ENCODE peak calls at places on chromosomes 13 and 19, in five cellular contexts. J is ovary; F is uterus; V is CD4-positive, CD25-positive, alpha-beta regulatory T cell; X is SK-N-SH. Z is an unnamed sample.

GRCh38 chr13:75876371-75877050 is 240.4 kb downstream of the LMO7 start:
- DNase-seq in J (peak; percentile 57), F (peak; percentile 49), V (peak; percentile 54), X (peak; percentile 55), Z (peak; percentile 46)

GRCh38 chr19:5128251-5128931 is 159.5 kb downstream of the KDM4B start:
- DNase-seq in J (peak; percentile 89), F (peak; percentile 65), V (no peak), X (peak; percentile 78), Z (peak; percentile 86)

GRCh38 chr13:75635101-75635620 is 969 bp upstream of the LMO7 start:
- DNase-seq in J (no peak), F (no peak), V (peak; percentile 19), X (no peak), Z (no peak)

GRCh38 chr19:709965-710714 is 1.4 kb downstream of the PALM start:
- DNase-seq in J (peak; percentile 81), F (no peak), V (no peak), X (peak; percentile 55), Z (no peak)

GRCh38 chr19:29524201-29524911 is 1.4 kb upstream of the VSTM2B start:
- DNase-seq in J (no peak), F (no peak), V (no peak), X (no peak), Z (no peak)

GRCh38 chr13:98549006-98549727 is 27.7 kb downstream of the STK24 start:
- DNase-seq in J (no peak), F (no peak), V (no peak), X (no peak), Z (no peak)

GRCh38 chr19:53915000-53915399 is 5.9 kb downstream of the CACNG7 start:
- DNase-seq in J (no peak), F (no peak), V (no peak), X (peak; percentile 76), Z (no peak)

GRCh38 chr13:99828114-99828513 is 143.5 kb downstream of the ZIC5 start:
- DNase-seq in J (no peak), F (no peak), V (no peak), X (no peak), Z (no peak)

GRCh38 chr13:104414181-104414580 is 1348.0 kb upstream of the SLC10A2 start:
- DNase-seq in J (no peak), F (no peak), V (no peak), X (no peak), Z (no peak)

GRCh38 chr13:75226755-75227435 is 255.1 kb downstream of the TBC1D4 start:
- DNase-seq in J (no peak), F (no peak), V (no peak), X (no peak), Z (no peak)

GRCh38 chr13:36344173-36344572 is 2.0 kb downstream of the SPART start:
- DNase-seq in J (no peak), F (peak; percentile 62), V (no peak), X (no peak), Z (peak; percentile 45)

GRCh38 chr13:23752111-23753001 is 136.8 kb downstream of the MIPEP start:
- DNase-seq in J (no peak), F (no peak), V (no peak), X (no peak), Z (no peak)

GRCh38 chr13:27176772-27177171 is 5.2 kb upstream of the USP12 start:
- DNase-seq in J (no peak), F (no peak), V (no peak), X (no peak), Z (no peak)

GRCh38 chr19:10085641-10086031 is 481 bp upstream of the SHFL start:
- DNase-seq in J (no peak), F (peak; percentile 40), V (no peak), X (no peak), Z (no peak)

GRCh38 chr19:8575467-8575997 is 1.7 kb downstream of the MYO1F start:
- DNase-seq in J (no peak), F (no peak), V (peak; percentile 62), X (no peak), Z (no peak)

GRCh38 chr19:17706750-17707181 is 12.5 kb upstream of the MAP1S start:
- DNase-seq in J (no peak), F (no peak), V (no peak), X (peak; percentile 87), Z (peak; percentile 58)

GRCh38 chr13:28582225-28582891 is 76.6 kb upstream of the POMP start:
- DNase-seq in J (no peak), F (no peak), V (no peak), X (no peak), Z (peak; percentile 29)

GRCh38 chr13:109208522-109208921 is 577.9 kb downstream of the IRS2 start:
- DNase-seq in J (no peak), F (no peak), V (no peak), X (no peak), Z (no peak)

GRCh38 chr13:84590663-84591062 is 708.4 kb upstream of the SLITRK1 start:
- DNase-seq in J (no peak), F (no peak), V (no peak), X (no peak), Z (no peak)
- H3K27ac ChIP-seq in J (no peak overlapping the region), F (no peak overlapping the region), V (no peak overlapping the region), X (no peak overlapping the region), Z (no peak overlapping the region)

DNA sequence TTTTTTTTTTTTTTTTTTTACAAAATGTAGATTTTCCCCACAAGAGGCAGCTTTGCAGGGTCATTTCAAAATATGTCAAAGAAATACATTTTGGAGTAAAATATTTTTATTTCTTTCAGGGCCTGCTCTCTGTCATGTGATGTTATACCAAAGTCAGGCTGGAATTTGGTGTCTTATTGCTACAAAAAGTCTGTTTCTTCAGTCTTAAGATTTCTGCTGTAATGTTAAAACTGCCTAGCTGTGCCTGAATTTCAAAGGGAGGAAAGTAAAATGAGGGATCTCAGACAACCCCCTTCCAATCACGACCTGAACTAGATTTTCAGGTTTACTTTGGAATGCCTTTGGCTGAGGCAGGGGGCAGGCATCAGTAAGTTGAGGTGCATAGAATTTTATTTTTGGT is 12.8 kb upstream of the GTF2F2 start:
- DNase-seq in J (no peak), F (no peak), V (no peak), X (no peak), Z (no peak)
- H3K27me3 ChIP-seq in J (no peaks in the 10 kb centered on the region), F (no peaks in the 10 kb centered on the region), V (peaks cover 3% of the 10 kb centered on the region), X (no peaks in the 10 kb centered on the region), Z (no peaks in the 10 kb centered on the region)

DNA sequence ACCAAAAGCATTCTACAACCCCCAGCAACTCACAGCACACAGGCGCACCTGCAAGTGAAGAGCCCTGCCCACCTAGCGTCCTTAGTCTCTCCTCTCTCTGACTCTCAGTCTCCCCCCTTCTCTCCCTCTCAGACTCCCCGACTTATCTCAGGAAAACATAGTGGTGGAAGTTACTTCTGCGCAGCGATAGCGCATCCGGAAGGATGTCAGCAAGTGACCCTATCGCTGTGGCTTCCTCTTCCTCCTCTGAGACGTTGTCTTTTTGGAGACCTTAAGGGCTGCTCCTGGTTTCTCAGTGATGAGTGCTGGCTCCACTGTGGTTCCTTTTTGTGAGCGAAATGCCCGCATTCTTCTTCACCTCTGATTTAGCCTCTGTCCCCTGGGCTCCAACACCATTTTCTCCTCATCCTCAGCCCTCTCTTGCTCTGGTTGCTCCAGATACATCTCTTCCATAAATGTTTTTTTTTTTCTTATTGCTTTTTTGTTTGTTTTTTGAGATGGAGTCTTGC is 1.4 kb upstream of the YIF1B start:
- DNase-seq in J (no peak), F (no peak), V (peak; percentile 28), X (no peak), Z (no peak)
- H3K4me3 ChIP-seq in J (no peak overlapping the region), F (no peak overlapping the region), V (peak overlapping the region; percentile 86), X (no peak overlapping the region), Z (no peak overlapping the region)

GRCh38 chr19:34841780-34842179 is 68.8 kb upstream of the ZNF599 start:
- DNase-seq in J (no peak), F (no peak), V (no peak), X (no peak), Z (no peak)

GRCh38 chr19:34838753-34839431 is 65.9 kb upstream of the ZNF599 start:
- DNase-seq in J (no peak), F (no peak), V (peak; percentile 29), X (no peak), Z (no peak)

GRCh38 chr19:34837262-34837661 is 64.2 kb upstream of the ZNF599 start:
- DNase-seq in J (no peak), F (peak; percentile 56), V (no peak), X (peak; percentile 89), Z (no peak)

GRCh38 chr19:34835952-34836351 is 62.9 kb upstream of the ZNF599 start:
- DNase-seq in J (no peak), F (no peak), V (no peak), X (no peak), Z (no peak)

GRCh38 chr19:34838248-34838647 is 65.2 kb upstream of the ZNF599 start:
- DNase-seq in J (no peak), F (no peak), V (no peak), X (peak; percentile 69), Z (no peak)
- H3K27ac ChIP-seq in J (no peak overlapping the region), F (no peak overlapping the region), V (no peak overlapping the region), X (no peak overlapping the region), Z (no peak overlapping the region)

DNA sequence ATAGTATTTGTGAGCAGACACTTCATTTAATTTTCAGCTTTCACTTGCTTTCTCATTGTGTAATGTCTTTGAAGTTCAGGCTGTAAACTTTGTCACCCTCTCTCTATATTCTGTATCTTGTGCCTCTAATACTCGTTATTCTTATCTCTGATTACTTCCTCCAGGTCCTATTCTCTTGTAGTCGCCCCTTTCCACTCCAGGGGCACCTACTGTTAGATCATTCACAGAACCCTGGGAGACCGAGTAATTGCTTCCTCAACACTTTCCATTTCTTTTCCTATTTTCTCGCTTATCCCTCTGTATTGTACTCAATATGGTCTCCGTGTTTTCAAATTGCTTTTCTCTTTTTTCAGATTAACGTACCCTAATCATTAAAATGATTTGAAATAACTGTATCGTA is 93.9 kb upstream of the TDRD3 start:
- DNase-seq in J (no peak), F (no peak), V (no peak), X (no peak), Z (no peak)
- H3K27me3 ChIP-seq in J (no peaks in the 10 kb centered on the region), F (no peaks in the 10 kb centered on the region), V (no peaks in the 10 kb centered on the region), X (no peaks in the 10 kb centered on the region), Z (no peaks in the 10 kb centered on the region)

GRCh38 chr13:33678084-33678483 is 139.9 kb upstream of the RFC3 start:
- DNase-seq in J (no peak), F (no peak), V (no peak), X (no peak), Z (no peak)

GRCh38 chr13:33676045-33676699 is 141.8 kb upstream of the RFC3 start:
- DNase-seq in J (no peak), F (no peak), V (no peak), X (no peak), Z (peak; percentile 15)

GRCh38 chr13:33678906-33679657 is 138.9 kb upstream of the RFC3 start:
- DNase-seq in J (peak; percentile 70), F (peak; percentile 39), V (peak; percentile 42), X (no peak), Z (no peak)

GRCh38 chr13:33677215-33677614 is 140.7 kb upstream of the RFC3 start:
- DNase-seq in J (no peak), F (no peak), V (no peak), X (no peak), Z (no peak)

DNA sequence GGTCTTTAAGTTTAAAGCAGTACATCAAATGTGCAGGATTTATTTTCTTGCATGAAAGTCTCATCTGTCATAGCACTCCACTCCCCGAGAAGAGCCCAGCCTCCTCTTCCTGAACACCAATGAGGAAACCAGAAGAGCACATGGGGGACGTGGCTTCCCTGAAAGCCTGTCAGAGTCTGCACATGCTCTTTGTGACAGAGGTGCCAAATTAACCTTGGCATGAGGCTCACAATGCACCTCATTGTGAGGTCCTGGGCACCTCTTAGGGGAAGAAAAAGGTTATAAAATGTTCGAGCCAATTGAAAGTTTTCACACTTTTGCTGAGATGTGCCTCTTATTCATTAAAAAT is 141.3 kb upstream of the RFC3 start:
- DNase-seq in J (no peak), F (peak; percentile 30), V (no peak), X (peak; percentile 66), Z (peak; percentile 65)
- H3K4me3 ChIP-seq in J (peak overlapping the region; percentile 32), F (peak overlapping the region; percentile 38), V (peak overlapping the region; percentile 56), X (peak overlapping the region; percentile 40), Z (peak overlapping the region; percentile 51)

GRCh38 chr19:11480927-11481776 is at the start of gene ELAVL3:
- DNase-seq in J (no peak), F (no peak), V (no peak), X (peak; percentile 91), Z (no peak)
- H3K27ac ChIP-seq in J (no peak within 1 kb of the TSS), F (no peak within 1 kb of the TSS), V (no peak within 1 kb of the TSS), X (no peak within 1 kb of the TSS), Z (no peak within 1 kb of the TSS)